ENCODE peak calls at places on chromosomes 11 and 22, in ten cellular contexts. C is adrenal gland, H is thyroid gland, I is A549, U is heart left ventricle, B is sigmoid colon, D is ovary, L is IMR-90, K is right lobe of liver, P is tibial nerve. F is an unnamed sample.

GRCh38 chr11:12746593-12747097 is 72.4 kb downstream of the TEAD1 start:
- DNase-seq in C (no peak), H (peak), I (peak), U (peak), B (peak), D (peak), L (peak), K (no peak), P (no peak), F (peak)

GRCh38 chr11:10666556-10666955 is 27.0 kb downstream of the IRAG1 start:
- DNase-seq in C (no peak), H (peak), I (peak), U (no peak), B (no peak), D (no peak), L (peak), K (no peak), P (no peak), F (no peak)

GRCh38 chr22:29093501-29093921 is 20.7 kb downstream of the KREMEN1 start:
- DNase-seq in C (no peak), H (peak), I (no peak), U (no peak), B (no peak), D (no peak), L (peak), K (no peak), P (no peak), F (peak)

GRCh38 chr11:124402326-124402922 is 3.6 kb upstream of the OR8B3 start:
- DNase-seq in C (peak), H (peak), I (peak), U (peak), B (no peak), D (no peak), L (peak), K (no peak), P (peak), F (peak)

GRCh38 chr11:1691027-1691877 is 5.7 kb upstream of the KRTAP5-6 start:
- DNase-seq in C (no peak), H (no peak), I (no peak), U (no peak), B (no peak), D (no peak), L (no peak), K (peak), P (no peak), F (no peak)

GRCh38 chr11:412641-413119 is 2.1 kb downstream of the SIGIRR start:
- DNase-seq in C (no peak), H (no peak), I (no peak), U (no peak), B (no peak), D (no peak), L (no peak), K (peak), P (no peak), F (no peak)

GRCh38 chr22:32707971-32708370 is 93.5 kb upstream of the TIMP3 start:
- DNase-seq in C (no peak), H (no peak), I (no peak), U (no peak), B (no peak), D (no peak), L (no peak), K (no peak), P (no peak), F (no peak)

GRCh38 chr11:120019191-120019590 is 118.7 kb downstream of the TRIM29 start:
- DNase-seq in C (no peak), H (no peak), I (no peak), U (no peak), B (no peak), D (no peak), L (no peak), K (no peak), P (no peak), F (no peak)

GRCh38 chr22:19774628-19775027 is 14.1 kb downstream of the TBX1 start:
- DNase-seq in C (no peak), H (no peak), I (no peak), U (no peak), B (no peak), D (no peak), L (no peak), K (peak), P (no peak), F (no peak)

GRCh38 chr22:36977401-36977861 is 41.8 kb downstream of the TST start:
- DNase-seq in C (peak), H (peak), I (peak), U (peak), B (peak), D (peak), L (peak), K (peak), P (peak), F (peak)

GRCh38 chr22:31083923-31084810 is 3.0 kb downstream of the SMTN start:
- DNase-seq in C (peak), H (no peak), I (no peak), U (peak), B (no peak), D (peak), L (no peak), K (no peak), P (no peak), F (no peak)

GRCh38 chr22:31080848-31081649 is at the start of gene SMTN:
- DNase-seq in C (peak), H (peak), I (peak), U (peak), B (peak), D (peak), L (peak), K (peak), P (peak), F (peak)

GRCh38 chr22:31081963-31082605 is 966 bp downstream of the SMTN start:
- DNase-seq in C (peak), H (no peak), I (no peak), U (no peak), B (no peak), D (peak), L (peak), K (no peak), P (no peak), F (no peak)

GRCh38 chr22:31083377-31083768 is 2.3 kb downstream of the SMTN start:
- DNase-seq in C (peak), H (no peak), I (no peak), U (no peak), B (no peak), D (peak), L (no peak), K (no peak), P (no peak), F (no peak)

GRCh38 chr22:31082606-31083376 is 1.7 kb downstream of the SMTN start:
- DNase-seq in C (peak), H (peak), I (peak), U (peak), B (peak), D (peak), L (peak), K (no peak), P (peak), F (peak)
- H3K4me3 ChIP-seq in C (no peak), H (no peak), I (peak), U (peak), B (peak), D (peak), L (peak), K (peak), P (peak), F (peak)

DNA sequence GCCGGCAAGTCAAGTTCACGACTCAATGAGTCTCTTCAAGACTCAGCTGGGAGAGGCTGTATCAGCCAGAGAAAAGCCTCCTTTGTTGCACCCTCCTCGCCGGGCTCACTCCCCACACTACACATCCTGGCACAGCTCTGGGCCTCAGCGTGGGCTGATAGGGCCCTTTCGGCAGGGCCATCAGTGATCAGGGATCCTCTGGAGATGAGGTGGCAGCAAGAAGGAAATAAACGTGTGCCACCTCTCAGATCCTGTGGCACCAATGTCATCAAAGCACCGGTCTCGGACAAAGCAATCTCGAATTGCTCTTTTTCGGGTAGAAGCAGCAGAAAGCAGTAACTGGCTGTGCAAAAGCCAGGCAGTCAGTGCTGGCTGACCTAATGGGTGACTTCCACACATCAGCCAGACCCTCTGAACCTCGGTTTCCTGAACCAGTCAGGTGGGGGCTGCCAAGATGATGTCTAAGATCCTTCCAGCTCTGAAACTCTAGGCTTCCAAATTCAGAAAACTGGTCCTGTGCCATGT is 2.1 kb downstream of the EHD1 start:
- DNase-seq in C (no peak), H (no peak), I (no peak), U (no peak), B (no peak), D (no peak), L (no peak), K (peak), P (no peak), F (no peak)
- H3K27ac ChIP-seq in C (peak), H (peak), I (peak), U (peak), B (peak), D (no peak), L (peak), K (no peak), P (peak), F (no peak)

DNA sequence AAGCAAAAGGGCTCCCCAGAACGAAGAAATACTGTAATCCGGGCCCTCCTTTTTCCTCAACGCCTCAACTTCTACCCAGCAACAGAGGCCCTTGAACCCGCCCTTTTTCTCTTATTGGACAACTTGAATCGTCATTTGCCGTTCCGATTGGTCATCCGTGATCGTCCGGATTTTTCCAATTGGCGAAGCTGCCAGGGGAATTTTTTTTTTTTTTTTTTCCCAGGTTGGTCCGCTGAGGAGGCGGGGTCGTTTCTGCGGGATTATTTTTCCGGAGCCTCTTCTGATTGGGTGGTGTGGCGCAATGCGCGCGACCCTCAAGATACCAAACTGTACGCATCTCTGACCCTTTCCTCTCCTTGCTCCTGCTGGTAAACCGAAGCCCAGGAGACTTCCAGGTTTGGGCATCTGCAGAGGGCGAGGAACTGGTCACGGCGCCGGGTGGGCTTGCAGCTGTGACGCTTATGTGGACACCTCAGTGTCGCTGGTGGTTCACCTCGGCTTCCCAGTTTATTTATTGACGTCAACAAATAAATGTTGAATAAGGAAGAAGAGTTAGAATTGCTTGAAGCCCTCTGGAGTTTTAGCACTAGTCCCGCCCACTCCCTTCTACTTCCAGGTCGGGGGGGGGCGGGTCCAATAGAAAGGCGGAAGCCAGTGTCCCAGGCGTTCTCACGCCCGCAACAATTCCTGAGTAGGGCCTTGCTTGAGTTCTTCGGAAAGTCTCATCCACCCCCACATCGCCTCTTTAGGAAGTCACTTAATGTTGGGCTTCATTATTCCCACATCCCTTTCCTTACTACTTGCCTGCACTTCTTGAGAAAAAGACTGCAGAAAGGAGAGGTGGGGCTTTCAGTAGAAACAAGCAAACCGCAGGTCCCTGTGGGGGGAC is at the start of gene TTC9C:
- DNase-seq in C (peak), H (peak), I (peak), U (peak), B (peak), D (peak), L (peak), K (peak), P (peak), F (peak)
- TF ChIP-seq POLR2A in C (peak), H (peak), I (peak), U (no peak), B (peak), D (peak), L (peak), K (peak), P (peak), F (no peak)

GRCh38 chr22:16601437-16602223 is 9.0 kb upstream of the CCT8L2 start:
- DNase-seq in C (no peak), H (peak), I (no peak), U (peak), B (no peak), D (peak), L (no peak), K (no peak), P (no peak), F (peak)
- H3K4me3 ChIP-seq in C (no peak), H (no peak), I (peak), U (no peak), B (peak), D (peak), L (no peak), K (no peak), P (peak), F (peak)

GRCh38 chr11:126279191-126279590 is 3.7 kb upstream of the TIRAP start:
- DNase-seq in C (no peak), H (no peak), I (no peak), U (no peak), B (no peak), D (no peak), L (no peak), K (no peak), P (no peak), F (no peak)

GRCh38 chr11:126282361-126282741 is 542 bp upstream of the TIRAP start:
- DNase-seq in C (peak), H (peak), I (no peak), U (peak), B (peak), D (peak), L (peak), K (peak), P (peak), F (peak)

GRCh38 chr11:126281666-126282175 is 1.2 kb upstream of the TIRAP start:
- DNase-seq in C (peak), H (no peak), I (no peak), U (no peak), B (peak), D (no peak), L (no peak), K (no peak), P (no peak), F (no peak)

GRCh38 chr11:126281245-126281644 is 1.6 kb upstream of the TIRAP start:
- DNase-seq in C (peak), H (peak), I (no peak), U (no peak), B (peak), D (no peak), L (no peak), K (no peak), P (no peak), F (no peak)

DNA sequence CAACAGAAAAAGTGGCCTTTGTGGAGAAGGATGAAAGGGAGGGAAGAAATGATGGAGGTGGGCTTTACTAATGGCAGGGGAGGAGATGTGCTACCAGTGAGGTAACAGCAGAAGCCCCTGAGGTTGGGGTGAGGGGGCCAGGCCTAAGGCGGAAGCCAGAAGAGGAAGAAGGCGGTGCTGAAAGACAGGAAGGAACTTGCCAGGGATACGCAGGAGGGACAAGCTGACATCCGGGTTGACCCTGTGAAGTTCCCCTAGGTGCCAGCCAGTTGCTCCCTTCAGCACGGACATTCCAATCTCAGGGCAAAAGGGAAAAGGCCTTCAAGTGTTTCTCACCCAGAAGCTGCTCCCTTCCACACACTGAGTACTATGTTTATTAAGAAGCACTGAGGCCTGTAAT is 2.3 kb upstream of the TIRAP start:
- DNase-seq in C (peak), H (no peak), I (no peak), U (peak), B (peak), D (no peak), L (no peak), K (no peak), P (no peak), F (no peak)
- H3K27ac ChIP-seq in C (no peak), H (no peak), I (no peak), U (no peak), B (no peak), D (no peak), L (no peak), K (no peak), P (no peak), F (no peak)

F was measured in testis.